ENCODE peak calls at places on chromosomes 3 and 15, in four cellular contexts. J is caudate nucleus, Q is AG04450, C is tibial nerve. O is an unnamed sample.

GRCh38 chr3:46955801-46956259 is 20.7 kb downstream of the CCDC12 start:
- DNase-seq in J (no peak), Q (no peak), C (no peak), O (no peak)

GRCh38 chr3:70824785-70825184 is 512.3 kb upstream of the MDFIC2 start:
- DNase-seq in J (no peak), Q (peak), C (no peak), O (no peak)

GRCh38 chr3:38662544-38662943 is 13.1 kb upstream of the SCN5A start:
- DNase-seq in J (no peak), Q (no peak), C (no peak), O (no peak)

GRCh38 chr15:59703979-59704796 is 15.1 kb upstream of the BNIP2 start:
- DNase-seq in J (no peak), Q (no peak), C (no peak), O (no peak)

GRCh38 chr3:115281697-115282685 is 134.9 kb upstream of the ZBTB20 start:
- DNase-seq in J (no peak), Q (no peak), C (no peak), O (no peak)

GRCh38 chr15:100340721-100341661 is 784 bp downstream of the ADAMTS17 start:
- DNase-seq in J (no peak), Q (no peak), C (no peak), O (no peak)

GRCh38 chr15:67835349-67836133 is 4.3 kb downstream of the RNU6-1 start:
- DNase-seq in J (no peak), Q (no peak), C (no peak), O (no peak)

GRCh38 chr15:84828433-84828908 is 11.3 kb downstream of the ALPK3 start:
- DNase-seq in J (no peak), Q (no peak), C (no peak), O (peak)

GRCh38 chr3:98612996-98613517 is 19.6 kb upstream of the CPOX start:
- DNase-seq in J (no peak), Q (no peak), C (no peak), O (peak)

GRCh38 chr15:72411544-72411943 is 13.4 kb downstream of the TMEM202 start:
- DNase-seq in J (no peak), Q (no peak), C (no peak), O (no peak)

GRCh38 chr3:62622553-62623174 is 249.3 kb upstream of the FEZF2 start:
- DNase-seq in J (peak), Q (peak), C (no peak), O (no peak)

GRCh38 chr3:21484323-21485154 is 266.5 kb downstream of the ZNF385D start:
- DNase-seq in J (peak), Q (peak), C (peak), O (no peak)

GRCh38 chr3:108132727-108133373 is 42.0 kb upstream of the CD47 start:
- DNase-seq in J (no peak), Q (peak), C (no peak), O (no peak)

GRCh38 chr3:167882057-167882667 is 146.6 kb downstream of the SERPINI1 start:
- DNase-seq in J (no peak), Q (peak), C (no peak), O (no peak)

GRCh38 chr3:153658151-153658550 is 463.0 kb upstream of the ARHGEF26 start:
- DNase-seq in J (peak), Q (no peak), C (peak), O (peak)

GRCh38 chr3:124064050-124064449 is 72.1 kb upstream of the ROPN1 start:
- DNase-seq in J (no peak), Q (no peak), C (no peak), O (no peak)

GRCh38 chr3:98021821-98022220 is 13.3 kb downstream of the GABRR3 start:
- DNase-seq in J (no peak), Q (peak), C (no peak), O (no peak)

GRCh38 chr15:88166330-88166993 is 90.1 kb downstream of the NTRK3 start:
- DNase-seq in J (no peak), Q (no peak), C (no peak), O (no peak)

GRCh38 chr3:9385209-9385936 is 12.0 kb upstream of the SETD5 start:
- DNase-seq in J (no peak), Q (no peak), C (no peak), O (no peak)

GRCh38 chr15:58980351-58980939 is 7.0 kb upstream of the RNF111 start:
- DNase-seq in J (no peak), Q (no peak), C (no peak), O (no peak)

GRCh38 chr3:159174715-159175390 is 373.0 kb downstream of the MFSD1 start:
- DNase-seq in J (no peak), Q (no peak), C (no peak), O (no peak)

GRCh38 chr15:37148714-37149113 is 48.4 kb upstream of the MEIS2 start:
- DNase-seq in J (no peak), Q (no peak), C (no peak), O (no peak)

GRCh38 chr3:175956964-175957363 is 1097.8 kb downstream of the NAALADL2 start:
- DNase-seq in J (no peak), Q (no peak), C (no peak), O (no peak)

GRCh38 chr15:81106560-81106959 is 27.5 kb upstream of the CFAP161 start:
- DNase-seq in J (peak), Q (peak), C (peak), O (no peak)

DNA sequence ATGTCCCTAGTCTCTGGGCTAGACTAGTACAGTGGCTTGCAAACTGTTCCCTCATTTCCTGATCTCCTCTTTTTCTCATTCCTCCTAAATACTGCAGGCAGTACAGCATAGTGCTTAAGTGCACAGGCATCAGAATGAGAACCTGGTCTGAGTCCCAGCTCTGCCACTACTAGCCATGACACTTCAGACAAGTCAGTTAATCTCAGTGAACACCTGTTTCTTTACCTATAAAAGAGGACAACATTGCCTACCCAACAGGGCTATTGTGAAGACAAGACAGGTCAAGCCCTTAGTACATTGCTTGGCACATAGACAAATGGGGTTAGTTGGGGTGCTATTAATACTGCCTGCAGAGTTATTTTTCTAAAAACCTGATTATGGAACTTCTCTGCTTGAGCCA is 113.3 kb downstream of the RYR3 start:
- DNase-seq in J (no peak), Q (no peak), C (no peak), O (no peak)
- H3K27ac ChIP-seq in J (no peak), Q (no peak), C (no peak), O (no peak)

GRCh38 chr3:42815826-42816225 is 6.6 kb downstream of the ACKR2 start:
- DNase-seq in J (no peak), Q (no peak), C (no peak), O (no peak)
- H3K27ac ChIP-seq in J (no peak), Q (no peak), C (no peak), O (no peak)

DNA sequence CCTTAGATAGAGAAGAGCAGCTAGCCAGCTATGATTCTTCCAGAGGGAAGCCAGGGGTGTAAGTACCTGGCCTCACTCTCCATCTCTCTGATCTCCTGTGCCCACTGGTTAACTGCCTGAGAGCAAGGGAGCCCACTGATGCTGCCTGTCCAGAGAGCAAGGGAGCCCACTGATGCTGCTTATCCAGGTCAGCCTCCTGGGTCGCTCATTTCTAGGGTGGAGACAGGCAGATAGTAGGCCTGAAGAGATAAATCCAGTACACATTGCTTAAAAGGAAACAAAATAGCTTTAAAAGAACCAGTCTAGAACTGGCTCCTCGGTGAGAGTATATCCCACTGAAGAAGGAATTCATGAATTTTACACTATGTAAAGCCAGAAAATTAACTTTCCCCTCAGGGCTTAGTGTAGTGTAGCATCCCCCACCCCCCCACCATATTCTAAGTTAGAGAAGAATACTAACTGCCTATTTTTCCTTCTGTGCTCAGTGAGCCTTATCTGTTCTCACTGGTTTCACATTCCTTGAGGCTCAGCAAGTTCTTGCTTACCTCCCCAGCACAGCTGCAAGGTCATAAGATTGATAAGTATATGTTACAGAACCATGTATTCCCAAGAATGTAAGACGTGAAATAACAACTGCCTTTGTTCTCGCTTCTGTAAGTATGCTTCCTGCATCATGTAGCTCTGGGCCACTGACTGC is 30.5 kb upstream of the NOX5 start:
- DNase-seq in J (no peak), Q (no peak), C (no peak), O (no peak)
- H3K27ac ChIP-seq in J (no peak), Q (no peak), C (no peak), O (no peak)

GRCh38 chr3:138688871-138689299 is 80.3 kb downstream of the FAIM start:
- DNase-seq in J (peak), Q (no peak), C (no peak), O (no peak)

GRCh38 chr3:138696661-138697370 is 88.2 kb downstream of the FAIM start:
- DNase-seq in J (no peak), Q (no peak), C (no peak), O (no peak)

GRCh38 chr3:138694287-138695007 is 85.9 kb downstream of the FAIM start:
- DNase-seq in J (no peak), Q (peak), C (no peak), O (no peak)

GRCh38 chr3:138690036-138690435 is 81.5 kb downstream of the FAIM start:
- DNase-seq in J (no peak), Q (no peak), C (no peak), O (no peak)

DNA sequence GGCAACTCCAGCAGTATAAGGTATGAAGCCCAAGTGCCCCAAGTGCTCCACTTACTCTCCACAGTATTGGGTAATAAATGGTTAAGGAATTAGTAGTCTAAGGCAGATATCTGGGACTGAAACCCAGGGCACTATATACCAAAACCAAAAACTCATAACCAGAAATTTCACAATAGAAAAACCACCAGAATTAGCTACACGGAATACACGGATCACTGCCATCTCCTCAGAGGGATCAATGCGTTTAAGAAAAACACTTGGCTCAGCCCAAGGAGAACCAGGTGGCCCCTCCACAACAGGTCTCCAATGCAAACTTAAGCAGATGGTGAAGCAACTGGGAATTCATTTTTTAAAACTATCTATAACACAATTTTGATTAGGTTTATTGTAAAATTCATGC is 83.6 kb downstream of the FAIM start:
- DNase-seq in J (no peak), Q (no peak), C (no peak), O (no peak)
- H3K27ac ChIP-seq in J (no peak), Q (no peak), C (no peak), O (no peak)

GRCh38 chr3:24683511-24684384 is 189.1 kb upstream of the THRB start:
- DNase-seq in J (peak), Q (peak), C (no peak), O (no peak)
- H3K27ac ChIP-seq in J (no peak), Q (no peak), C (no peak), O (no peak)